ENCODE peak calls at places on chromosomes 3 and 15, in seven cellular contexts. A is mucosa of gallbladder; F is Peyer's patch; C is adipocyte; Z is T follicular helper cell; W is stimulated activated CD8-positive, alpha-beta memory T cell treated with anti-CD3 and anti-CD28 coated beads, Interleukin-7, amount 100 ng/mL, for 24 hours; M is activated naive CD4-positive, alpha-beta T cell treated with Interleukin-2 at 50 U/mL for 16 hours. R is an unnamed sample.

GRCh38 chr15:72397780-72398179 is 325 bp upstream of the TMEM202 start:
- DNase-seq in W (no peak), M (no peak), C (no peak), F (no peak), Z (no peak), A (no peak), R (no peak)

GRCh38 chr3:32500880-32501784 is 1.5 kb downstream of the CMTM6 start:
- DNase-seq in W (no peak), C (peak; percentile 35), F (no peak), Z (no peak), A (no peak), M (no peak), R (peak; percentile 11)

GRCh38 chr15:50192926-50193595 is 11.1 kb downstream of the SLC27A2 start:
- DNase-seq in W (no peak), F (no peak), A (no peak), M (no peak), Z (no peak), C (no peak), R (no peak)

GRCh38 chr3:31166249-31166885 is 271.9 kb upstream of the GADL1 start:
- DNase-seq in W (no peak), Z (no peak), M (no peak), C (peak; percentile 62), F (no peak), A (no peak), R (no peak)

GRCh38 chr3:103403191-103403590 is 968.4 kb downstream of the ZPLD1 start:
- DNase-seq in Z (no peak), M (no peak), F (no peak), C (no peak), A (no peak), W (no peak), R (no peak)

GRCh38 chr15:69725210-69725609 is 272.6 kb downstream of the RPLP1 start:
- DNase-seq in W (no peak), F (no peak), A (no peak), M (no peak), Z (no peak), C (no peak), R (no peak)

GRCh38 chr15:40307421-40308165 is at the start of gene PLCB2:
- DNase-seq in W (no peak), M (peak; percentile 71), A (peak; percentile 35), Z (peak; percentile 58), F (peak; percentile 82), C (no peak), R (peak; percentile 73)

GRCh38 chr3:58234516-58234931 is 3.1 kb upstream of the ABHD6 start:
- DNase-seq in F (no peak), A (no peak), W (no peak), Z (no peak), C (peak; percentile 60), M (no peak), R (no peak)

GRCh38 chr3:188746291-188746783 is 425.4 kb upstream of the TPRG1 start:
- DNase-seq in A (no peak), Z (no peak), W (no peak), C (peak; percentile 16), F (no peak), M (no peak), R (no peak)

GRCh38 chr3:29317659-29318173 is 36.8 kb downstream of the RBMS3 start:
- DNase-seq in C (no peak), M (no peak), Z (no peak), A (no peak), F (no peak), W (no peak), R (no peak)

GRCh38 chr15:66778314-66778665 is 76.3 kb downstream of the SMAD6 start:
- DNase-seq in A (no peak), W (no peak), C (no peak), M (no peak), Z (no peak), F (no peak), R (no peak)

GRCh38 chr15:81293728-81294500 is 30.0 kb downstream of the STARD5 start:
- DNase-seq in C (no peak), F (peak; percentile 93), W (peak; percentile 54), A (no peak), Z (peak; percentile 63), M (peak; percentile 81), R (peak; percentile 86)

GRCh38 chr3:193773266-193774183 is 180.5 kb downstream of the OPA1 start:
- DNase-seq in W (no peak), F (no peak), A (no peak), M (no peak), C (no peak), Z (no peak), R (no peak)

GRCh38 chr15:52790166-52790708 is at the start of gene ONECUT1:
- DNase-seq in F (peak; percentile 61), M (peak; percentile 55), A (peak; percentile 80), C (peak; percentile 73), Z (no peak), W (no peak), R (no peak)

GRCh38 chr3:128726691-128727031 is 678 bp downstream of the RAB7A start:
- DNase-seq in Z (peak; percentile 25), A (peak; percentile 57), W (no peak), F (peak; percentile 84), M (peak; percentile 60), C (peak; percentile 89), R (no peak)

GRCh38 chr3:104632947-104633346 is 733.8 kb upstream of the ALCAM start:
- DNase-seq in W (no peak), M (no peak), F (no peak), C (no peak), A (no peak), Z (no peak), R (no peak)

GRCh38 chr3:105836533-105836932 is 32.3 kb downstream of the CBLB start:
- DNase-seq in M (peak; percentile 67), F (peak; percentile 60), W (no peak), C (peak; percentile 78), Z (no peak), A (no peak), R (no peak)

GRCh38 chr3:30162579-30162978 is 443.8 kb upstream of the TGFBR2 start:
- DNase-seq in C (peak; percentile 68), Z (no peak), A (no peak), W (no peak), F (no peak), M (no peak), R (no peak)

GRCh38 chr3:141544697-141545096 is 57.9 kb downstream of the RASA2 start:
- DNase-seq in Z (no peak), C (no peak), A (no peak), F (no peak), M (peak; percentile 10), W (no peak), R (peak; percentile 53)

GRCh38 chr3:126315916-126316514 is 41.2 kb downstream of the KLF15 start:
- DNase-seq in F (no peak), C (no peak), M (no peak), W (no peak), A (peak; percentile 9), Z (no peak), R (no peak)

GRCh38 chr3:134480546-134480945 is 5.2 kb downstream of the ANAPC13 start:
- DNase-seq in A (no peak), W (no peak), Z (no peak), F (no peak), M (no peak), C (no peak), R (no peak)

GRCh38 chr3:102979682-102980378 is 545.0 kb downstream of the ZPLD1 start:
- DNase-seq in F (peak; percentile 48), Z (no peak), W (no peak), M (no peak), C (peak; percentile 98), A (peak; percentile 88), R (no peak)

GRCh38 chr15:85889956-85890619 is 95.4 kb upstream of the KLHL25 start:
- DNase-seq in M (no peak), W (no peak), Z (no peak), A (no peak), F (no peak), C (no peak), R (no peak)

GRCh38 chr3:138314751-138315150 is 14.9 kb downstream of the NME9 start:
- DNase-seq in Z (no peak), W (no peak), A (no peak), M (no peak), C (peak; percentile 4), F (no peak), R (no peak)

GRCh38 chr3:148585671-148586379 is 111.9 kb upstream of the AGTR1 start:
- DNase-seq in M (no peak), Z (no peak), C (no peak), A (no peak), W (no peak), F (no peak), R (no peak)

GRCh38 chr3:192514754-192515660 is 212.3 kb downstream of the FGF12 start:
- DNase-seq in A (peak; percentile 14), F (no peak), W (no peak), C (no peak), Z (no peak), M (no peak), R (no peak)

GRCh38 chr3:141425523-141426233 is 57.4 kb downstream of the ZBTB38 start:
- DNase-seq in M (no peak), C (no peak), Z (no peak), W (no peak), A (no peak), F (no peak), R (no peak)

GRCh38 chr15:64566629-64567427 is 106.5 kb downstream of the ZNF609 start:
- DNase-seq in W (no peak), F (no peak), Z (no peak), C (no peak), A (no peak), M (no peak), R (no peak)

GRCh38 chr15:96285306-96285705 is 45.2 kb upstream of the NR2F2 start:
- DNase-seq in Z (no peak), A (peak; percentile 16), F (no peak), C (peak; percentile 77), M (no peak), W (no peak), R (no peak)

GRCh38 chr3:37170097-37170496 is 4.3 kb downstream of the LRRFIP2 start:
- DNase-seq in Z (no peak), C (peak; percentile 43), M (no peak), F (no peak), W (no peak), A (no peak), R (no peak)

GRCh38 chr3:10363935-10364334 is 43.0 kb upstream of the SEC13 start:
- DNase-seq in C (no peak), W (no peak), M (no peak), Z (no peak), A (no peak), F (no peak), R (no peak)

GRCh38 chr3:11953778-11954177 is 50.4 kb upstream of the SYN2 start:
- DNase-seq in A (no peak), W (no peak), F (no peak), M (no peak), C (no peak), Z (no peak), R (no peak)

GRCh38 chr15:97156739-97157265 is 803.7 kb upstream of the ARRDC4 start:
- DNase-seq in F (no peak), A (no peak), M (no peak), W (no peak), C (no peak), Z (no peak), R (no peak)

GRCh38 chr3:193378706-193379105 is at the start of gene ATP13A5:
- DNase-seq in C (no peak), Z (no peak), F (no peak), M (no peak), A (no peak), W (no peak), R (no peak)

GRCh38 chr15:47872208-47872607 is 154.9 kb downstream of the SEMA6D start:
- DNase-seq in C (no peak), W (no peak), A (no peak), F (no peak), Z (no peak), M (no peak), R (no peak)

GRCh38 chr15:94494732-94495131 is 263.4 kb downstream of the MCTP2 start:
- DNase-seq in W (no peak), F (no peak), Z (no peak), C (no peak), A (no peak), M (no peak), R (no peak)

GRCh38 chr3:64880926-64881325 is 193.1 kb upstream of the ADAMTS9 start:
- DNase-seq in F (no peak), A (no peak), C (no peak), M (no peak), W (no peak), Z (no peak), R (no peak)

GRCh38 chr3:106438916-106439315 is 570.1 kb upstream of the CBLB start:
- DNase-seq in C (no peak), Z (no peak), F (no peak), M (no peak), W (no peak), A (no peak), R (no peak)

R was measured in CD4-positive, alpha-beta memory T cell.